ENCODE peak calls at places on chromosomes 2 and 18, in ten cellular contexts. F is CD4-positive, alpha-beta T cell; L is endothelial cell of umbilical vein; H is SK-N-SH; W is fibroblast of lung; M is heart left ventricle; K is NT2/D1; R is neural progenitor cell; A is Peyer's patch; X is upper lobe of left lung. O is an unnamed sample.

GRCh38 chr18:75441921-75442320 is 14.4 kb upstream of the SMIM21 start:
- DNase-seq in R (no peak), A (no peak), F (no peak), M (no peak), L (no peak), W (no peak), K (no peak), H (no peak), X (no peak), O (no peak)

GRCh38 chr2:69012310-69013122 is 463 bp upstream of the ANTXR1 start:
- DNase-seq in K (no peak), X (peak; percentile 88), W (peak; percentile 79), H (peak; percentile 19), L (peak; percentile 56), F (peak; percentile 33), M (peak; percentile 71), A (peak; percentile 37), R (peak; percentile 3), O (no peak)

GRCh38 chr2:197952540-197953202 is 148.3 kb downstream of the PLCL1 start:
- DNase-seq in H (no peak), R (no peak), L (no peak), M (no peak), F (no peak), X (no peak), A (no peak), W (no peak), K (no peak), O (no peak)

GRCh38 chr2:199861116-199861774 is 10.3 kb upstream of the FTCDNL1 start:
- DNase-seq in H (peak; percentile 18), R (no peak), L (peak; percentile 27), W (peak; percentile 63), F (no peak), X (no peak), M (no peak), A (no peak), K (no peak), O (no peak)

GRCh38 chr2:112085916-112086669 is 31.0 kb downstream of the TMEM87B start:
- DNase-seq in X (no peak), H (no peak), W (no peak), R (no peak), K (no peak), A (no peak), M (peak; percentile 10), F (no peak), L (no peak), O (no peak)

GRCh38 chr2:26619649-26620605 is 21.2 kb downstream of the CIB4 start:
- DNase-seq in M (no peak), K (no peak), X (no peak), F (no peak), A (no peak), L (no peak), H (peak; percentile 19), W (no peak), R (no peak), O (peak; percentile 15)

GRCh38 chr18:59011786-59012185 is 127.9 kb upstream of the SEC11C start:
- DNase-seq in K (no peak), A (peak; percentile 20), W (no peak), F (no peak), R (no peak), L (no peak), H (no peak), M (no peak), X (no peak), O (no peak)

GRCh38 chr18:77000527-77000926 is 132.1 kb downstream of the MBP start:
- DNase-seq in X (no peak), W (peak; percentile 46), F (peak; percentile 41), K (no peak), A (no peak), M (peak; percentile 52), H (peak; percentile 82), L (peak; percentile 46), R (peak; percentile 64), O (peak; percentile 63)

DNA sequence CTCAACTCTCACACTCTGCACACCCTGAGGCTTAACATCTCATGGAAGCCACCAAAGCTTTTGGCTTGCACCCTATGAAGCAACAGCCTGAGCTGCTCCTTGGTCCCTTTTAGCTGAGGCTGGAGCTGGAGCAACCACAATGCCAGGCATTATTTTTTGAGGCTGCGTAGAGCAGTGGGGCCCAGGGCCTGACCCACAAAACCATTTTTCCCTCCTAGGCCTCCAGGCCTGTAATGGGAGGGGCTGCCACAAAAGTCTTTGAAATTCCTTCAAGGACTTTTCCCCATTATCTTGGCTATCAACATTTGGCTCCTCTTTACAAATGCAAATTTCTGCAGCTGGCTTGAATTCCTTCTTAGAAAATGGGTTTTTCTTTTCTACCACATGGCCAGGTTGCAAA is 39.8 kb downstream of the CTNNA2 start:
- DNase-seq in L (no peak), W (no peak), A (no peak), F (no peak), R (no peak), M (no peak), K (no peak), H (no peak), X (no peak), O (no peak)
- H3K9me3 ChIP-seq in L (peaks cover 4% of the 10 kb centered on the region), W (no peaks in the 10 kb centered on the region), A (peaks cover 5% of the 10 kb centered on the region), F (peaks cover 28% of the 10 kb centered on the region), R (peaks cover 10% of the 10 kb centered on the region), M (peaks cover 32% of the 10 kb centered on the region), K (peaks cover 67% of the 10 kb centered on the region), H (no peaks in the 10 kb centered on the region), X (peaks cover 9% of the 10 kb centered on the region), O (no peaks in the 10 kb centered on the region)

GRCh38 chr2:116879646-116880045 is 934.8 kb upstream of the DDX18 start:
- DNase-seq in A (no peak), K (no peak), L (no peak), H (no peak), M (no peak), F (no peak), W (no peak), R (no peak), X (no peak), O (no peak)
- H3K9me3 ChIP-seq in A (no peaks in the 10 kb centered on the region), K (no peaks in the 10 kb centered on the region), L (peaks cover 4% of the 10 kb centered on the region), H (no peaks in the 10 kb centered on the region), M (no peaks in the 10 kb centered on the region), F (no peaks in the 10 kb centered on the region), W (no peaks in the 10 kb centered on the region), R (no peaks in the 10 kb centered on the region), X (no peaks in the 10 kb centered on the region), O (no peaks in the 10 kb centered on the region)

GRCh38 chr2:201696151-201696659 is 2.2 kb downstream of the MPP4 start:
- DNase-seq in X (no peak), A (no peak), M (no peak), W (peak; percentile 80), L (peak; percentile 95), F (no peak), H (no peak), K (no peak), R (no peak), O (no peak)
- H3K9me3 ChIP-seq in X (no peaks in the 10 kb centered on the region), A (no peaks in the 10 kb centered on the region), M (no peaks in the 10 kb centered on the region), W (no peaks in the 10 kb centered on the region), L (no peaks in the 10 kb centered on the region), F (no peaks in the 10 kb centered on the region), H (no peaks in the 10 kb centered on the region), K (no peaks in the 10 kb centered on the region), R (no peaks in the 10 kb centered on the region), O (no peaks in the 10 kb centered on the region)

DNA sequence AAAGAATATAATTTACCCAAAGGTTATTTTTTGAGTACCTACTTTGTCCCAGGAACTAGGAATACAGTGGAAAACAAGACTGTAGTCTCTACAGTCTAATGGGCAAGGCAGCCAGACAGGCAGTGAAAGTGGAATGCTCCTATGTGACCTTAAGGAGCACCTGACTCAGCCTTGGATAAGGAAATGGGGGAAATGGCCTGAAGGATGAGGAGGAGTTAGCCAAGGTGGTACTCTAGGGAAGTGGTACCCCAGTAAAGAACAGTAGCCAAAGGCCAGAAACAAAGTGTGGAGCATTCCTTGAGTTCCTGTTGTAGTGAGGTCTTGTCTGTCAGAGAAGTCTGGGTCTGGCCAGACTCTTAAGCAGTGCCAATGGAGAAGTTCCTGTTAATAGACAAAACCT is 6.0 kb downstream of the ZNF397 start:
- DNase-seq in W (no peak), R (no peak), F (no peak), K (no peak), M (no peak), L (no peak), A (no peak), H (no peak), X (no peak), O (no peak)
- H3K9me3 ChIP-seq in W (peaks cover 3% of the 10 kb centered on the region), R (no peaks in the 10 kb centered on the region), F (no peaks in the 10 kb centered on the region), K (peaks cover 50% of the 10 kb centered on the region), M (no peaks in the 10 kb centered on the region), L (peaks cover 8% of the 10 kb centered on the region), A (no peaks in the 10 kb centered on the region), H (no peaks in the 10 kb centered on the region), X (peaks cover 4% of the 10 kb centered on the region), O (peaks cover 5% of the 10 kb centered on the region)

DNA sequence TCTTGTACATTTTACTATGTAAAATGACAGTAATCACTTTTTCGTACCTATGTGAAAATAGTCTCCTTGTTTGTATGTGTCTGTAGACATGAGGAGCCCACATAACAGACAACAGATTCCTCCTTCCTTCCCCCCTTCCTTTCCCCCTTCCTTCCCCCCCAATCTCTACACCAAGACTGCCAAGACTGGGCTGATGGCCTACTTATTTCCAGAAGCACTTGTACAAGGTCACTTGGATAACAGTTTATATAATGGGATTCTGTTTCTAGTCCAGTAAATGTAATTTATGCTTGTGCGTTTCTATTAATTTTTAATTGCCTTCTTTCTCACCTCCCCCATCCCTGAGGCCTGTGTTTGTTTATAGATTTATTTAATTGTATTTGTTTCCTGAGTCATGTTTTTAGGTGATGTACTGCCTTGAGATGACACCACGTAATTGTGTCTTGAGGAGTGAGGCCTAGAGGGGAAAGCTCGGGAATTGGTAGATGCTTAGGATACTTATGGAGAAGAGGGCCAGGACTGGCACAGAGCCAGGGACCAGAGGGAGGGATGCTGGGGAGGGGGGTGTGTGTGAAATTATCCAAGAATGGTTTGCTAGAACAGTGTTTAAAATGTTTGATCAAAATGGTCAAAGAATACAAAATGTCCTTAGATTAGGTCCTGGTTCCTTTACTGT is 12.3 kb downstream of the B3GNT2 start:
- DNase-seq in A (no peak), F (no peak), M (no peak), K (no peak), W (no peak), R (no peak), X (no peak), H (no peak), L (no peak), O (no peak)
- H3K9me3 ChIP-seq in A (no peaks in the 10 kb centered on the region), F (peaks cover 11% of the 10 kb centered on the region), M (no peaks in the 10 kb centered on the region), K (no peaks in the 10 kb centered on the region), W (no peaks in the 10 kb centered on the region), R (no peaks in the 10 kb centered on the region), X (no peaks in the 10 kb centered on the region), H (no peaks in the 10 kb centered on the region), L (no peaks in the 10 kb centered on the region), O (no peaks in the 10 kb centered on the region)